ENCODE peak calls at places on chromosome 3, in ten cellular contexts. One of them, this sample, is unnamed.
A peak's percentile ranks its signal among the peaks of the same experiment; 100 is the strongest.

GRCh38 chr3:13245579-13245978 is 172.3 kb upstream of the IQSEC1 start:
- DNase-seq in HL-60: no peak
- DNase-seq in Right ventricle myocardium superior: no peak
- DNase-seq in activated CD4-positive, alpha-beta T cell treated with anti-CD3 and anti-CD28 coated beads, Interleukin-2, amount 50 U/mL, for 4 hours: no peak
- DNase-seq in HS-5: no peak
- DNase-seq in HCEC 1CT: no peak
- DNase-seq in HTR-8/SVneo: no peak
- DNase-seq in mesenteric fat pad: no peak
- DNase-seq in germinal center: no peak
- DNase-seq in HuH-7.5: peak; percentile 65
- DNase-seq in this sample: no peak

GRCh38 chr3:56633602-56634371 is 49.3 kb downstream of the TASOR start:
- DNase-seq in Right ventricle myocardium superior: peak; percentile 50
- DNase-seq in HuH-7.5: no peak
- DNase-seq in mesenteric fat pad: no peak
- DNase-seq in HCEC 1CT: no peak
- DNase-seq in HTR-8/SVneo: no peak
- DNase-seq in HL-60: no peak
- DNase-seq in germinal center: no peak
- DNase-seq in HS-5: no peak
- DNase-seq in activated CD4-positive, alpha-beta T cell treated with anti-CD3 and anti-CD28 coated beads, Interleukin-2, amount 50 U/mL, for 4 hours: no peak
- DNase-seq in this sample: no peak

GRCh38 chr3:15716178-15716577 is 81.6 kb downstream of the ANKRD28 start:
- DNase-seq in Right ventricle myocardium superior: no peak
- DNase-seq in germinal center: no peak
- DNase-seq in activated CD4-positive, alpha-beta T cell treated with anti-CD3 and anti-CD28 coated beads, Interleukin-2, amount 50 U/mL, for 4 hours: no peak
- DNase-seq in HTR-8/SVneo: no peak
- DNase-seq in HS-5: no peak
- DNase-seq in HuH-7.5: no peak
- DNase-seq in HL-60: no peak
- DNase-seq in mesenteric fat pad: no peak
- DNase-seq in HCEC 1CT: no peak
- DNase-seq in this sample: no peak

GRCh38 chr3:153305189-153305588 is 143.2 kb downstream of the RAP2B start:
- DNase-seq in HS-5: no peak
- DNase-seq in mesenteric fat pad: no peak
- DNase-seq in HL-60: no peak
- DNase-seq in HuH-7.5: no peak
- DNase-seq in HTR-8/SVneo: no peak
- DNase-seq in germinal center: no peak
- DNase-seq in activated CD4-positive, alpha-beta T cell treated with anti-CD3 and anti-CD28 coated beads, Interleukin-2, amount 50 U/mL, for 4 hours: no peak
- DNase-seq in HCEC 1CT: no peak
- DNase-seq in Right ventricle myocardium superior: no peak
- DNase-seq in this sample: no peak

GRCh38 chr3:184815046-184815930 is 3.3 kb downstream of the VPS8 start:
- DNase-seq in HTR-8/SVneo: no peak
- DNase-seq in activated CD4-positive, alpha-beta T cell treated with anti-CD3 and anti-CD28 coated beads, Interleukin-2, amount 50 U/mL, for 4 hours: no peak
- DNase-seq in Right ventricle myocardium superior: no peak
- DNase-seq in HS-5: peak; percentile 40
- DNase-seq in germinal center: no peak
- DNase-seq in HuH-7.5: no peak
- DNase-seq in HCEC 1CT: peak; percentile 88
- DNase-seq in HL-60: no peak
- DNase-seq in mesenteric fat pad: no peak
- DNase-seq in this sample: no peak

GRCh38 chr3:129593230-129593594 is 13.3 kb downstream of the PLXND1 start:
- DNase-seq in mesenteric fat pad: no peak
- DNase-seq in germinal center: no peak
- DNase-seq in HS-5: no peak
- DNase-seq in HCEC 1CT: no peak
- DNase-seq in Right ventricle myocardium superior: no peak
- DNase-seq in HTR-8/SVneo: no peak
- DNase-seq in HL-60: no peak
- DNase-seq in HuH-7.5: no peak
- DNase-seq in activated CD4-positive, alpha-beta T cell treated with anti-CD3 and anti-CD28 coated beads, Interleukin-2, amount 50 U/mL, for 4 hours: no peak
- DNase-seq in this sample: no peak

GRCh38 chr3:2096196-2096595 is 2.5 kb upstream of the CNTN4 start:
- DNase-seq in HuH-7.5: no peak
- DNase-seq in mesenteric fat pad: no peak
- DNase-seq in HTR-8/SVneo: no peak
- DNase-seq in HL-60: no peak
- DNase-seq in activated CD4-positive, alpha-beta T cell treated with anti-CD3 and anti-CD28 coated beads, Interleukin-2, amount 50 U/mL, for 4 hours: no peak
- DNase-seq in HS-5: no peak
- DNase-seq in Right ventricle myocardium superior: no peak
- DNase-seq in HCEC 1CT: no peak
- DNase-seq in germinal center: no peak
- DNase-seq in this sample: no peak

GRCh38 chr3:31817411-31817966 is 163.6 kb downstream of the OSBPL10 start:
- DNase-seq in germinal center: no peak
- DNase-seq in mesenteric fat pad: no peak
- DNase-seq in HuH-7.5: no peak
- DNase-seq in HS-5: no peak
- DNase-seq in activated CD4-positive, alpha-beta T cell treated with anti-CD3 and anti-CD28 coated beads, Interleukin-2, amount 50 U/mL, for 4 hours: no peak
- DNase-seq in HL-60: no peak
- DNase-seq in HTR-8/SVneo: no peak
- DNase-seq in Right ventricle myocardium superior: no peak
- DNase-seq in HCEC 1CT: no peak
- DNase-seq in this sample: no peak

GRCh38 chr3:143010024-143010423 is 8.7 kb downstream of the U2SURP start:
- DNase-seq in HuH-7.5: no peak
- DNase-seq in HS-5: no peak
- DNase-seq in HL-60: no peak
- DNase-seq in HCEC 1CT: peak; percentile 23
- DNase-seq in HTR-8/SVneo: no peak
- DNase-seq in germinal center: no peak
- DNase-seq in activated CD4-positive, alpha-beta T cell treated with anti-CD3 and anti-CD28 coated beads, Interleukin-2, amount 50 U/mL, for 4 hours: no peak
- DNase-seq in mesenteric fat pad: no peak
- DNase-seq in Right ventricle myocardium superior: no peak
- DNase-seq in this sample: no peak

GRCh38 chr3:170740726-170741591 is 129.0 kb downstream of the RPL22L1 start:
- DNase-seq in activated CD4-positive, alpha-beta T cell treated with anti-CD3 and anti-CD28 coated beads, Interleukin-2, amount 50 U/mL, for 4 hours: no peak
- DNase-seq in HTR-8/SVneo: peak; percentile 45
- DNase-seq in HuH-7.5: no peak
- DNase-seq in Right ventricle myocardium superior: peak; percentile 68
- DNase-seq in HS-5: peak; percentile 93
- DNase-seq in HCEC 1CT: peak; percentile 83
- DNase-seq in HL-60: no peak
- DNase-seq in mesenteric fat pad: no peak
- DNase-seq in germinal center: no peak
- DNase-seq in this sample: peak; percentile 34

GRCh38 chr3:46703013-46703520 is 1.9 kb downstream of the TMIE start:
- DNase-seq in Right ventricle myocardium superior: peak; percentile 18
- DNase-seq in HCEC 1CT: no peak
- DNase-seq in mesenteric fat pad: no peak
- DNase-seq in HL-60: no peak
- DNase-seq in HuH-7.5: no peak
- DNase-seq in germinal center: no peak
- DNase-seq in HTR-8/SVneo: no peak
- DNase-seq in activated CD4-positive, alpha-beta T cell treated with anti-CD3 and anti-CD28 coated beads, Interleukin-2, amount 50 U/mL, for 4 hours: no peak
- DNase-seq in HS-5: no peak
- DNase-seq in this sample: no peak

GRCh38 chr3:174949523-174949922 is 90.4 kb downstream of the NAALADL2 start:
- DNase-seq in HS-5: no peak
- DNase-seq in HL-60: no peak
- DNase-seq in HCEC 1CT: peak; percentile 94
- DNase-seq in activated CD4-positive, alpha-beta T cell treated with anti-CD3 and anti-CD28 coated beads, Interleukin-2, amount 50 U/mL, for 4 hours: no peak
- DNase-seq in HuH-7.5: no peak
- DNase-seq in Right ventricle myocardium superior: no peak
- DNase-seq in HTR-8/SVneo: no peak
- DNase-seq in mesenteric fat pad: no peak
- DNase-seq in germinal center: no peak
- DNase-seq in this sample: peak; percentile 38

GRCh38 chr3:23762214-23763039 is 43.3 kb upstream of the UBE2E1 start:
- DNase-seq in HCEC 1CT: no peak
- DNase-seq in HS-5: no peak
- DNase-seq in activated CD4-positive, alpha-beta T cell treated with anti-CD3 and anti-CD28 coated beads, Interleukin-2, amount 50 U/mL, for 4 hours: no peak
- DNase-seq in Right ventricle myocardium superior: no peak
- DNase-seq in HuH-7.5: no peak
- DNase-seq in HTR-8/SVneo: no peak
- DNase-seq in mesenteric fat pad: no peak
- DNase-seq in HL-60: no peak
- DNase-seq in germinal center: peak; percentile 65
- DNase-seq in this sample: no peak

GRCh38 chr3:124032351-124032880 is 40.5 kb upstream of the ROPN1 start:
- DNase-seq in HCEC 1CT: no peak
- DNase-seq in HTR-8/SVneo: peak; percentile 25
- DNase-seq in HS-5: no peak
- DNase-seq in HL-60: no peak
- DNase-seq in HuH-7.5: peak; percentile 32
- DNase-seq in germinal center: no peak
- DNase-seq in mesenteric fat pad: no peak
- DNase-seq in activated CD4-positive, alpha-beta T cell treated with anti-CD3 and anti-CD28 coated beads, Interleukin-2, amount 50 U/mL, for 4 hours: no peak
- DNase-seq in Right ventricle myocardium superior: peak; percentile 73
- DNase-seq in this sample: no peak

GRCh38 chr3:129936757-129937156 is 37.8 kb upstream of the TRH start:
- DNase-seq in HTR-8/SVneo: no peak
- DNase-seq in activated CD4-positive, alpha-beta T cell treated with anti-CD3 and anti-CD28 coated beads, Interleukin-2, amount 50 U/mL, for 4 hours: no peak
- DNase-seq in Right ventricle myocardium superior: no peak
- DNase-seq in HS-5: peak; percentile 34
- DNase-seq in HuH-7.5: no peak
- DNase-seq in HCEC 1CT: no peak
- DNase-seq in HL-60: no peak
- DNase-seq in mesenteric fat pad: no peak
- DNase-seq in germinal center: no peak
- DNase-seq in this sample: peak; percentile 44

GRCh38 chr3:8607285-8608040 is 37.1 kb downstream of the SSUH2 start:
- DNase-seq in HTR-8/SVneo: peak; percentile 68
- DNase-seq in mesenteric fat pad: no peak
- DNase-seq in HuH-7.5: peak; percentile 53
- DNase-seq in Right ventricle myocardium superior: peak; percentile 81
- DNase-seq in HL-60: no peak
- DNase-seq in germinal center: no peak
- DNase-seq in HCEC 1CT: peak; percentile 60
- DNase-seq in HS-5: no peak
- DNase-seq in activated CD4-positive, alpha-beta T cell treated with anti-CD3 and anti-CD28 coated beads, Interleukin-2, amount 50 U/mL, for 4 hours: no peak
- DNase-seq in this sample: peak; percentile 15

GRCh38 chr3:155131104-155131503 is 51.0 kb downstream of the MME start:
- DNase-seq in Right ventricle myocardium superior: no peak
- DNase-seq in HS-5: peak; percentile 9
- DNase-seq in HuH-7.5: no peak
- DNase-seq in mesenteric fat pad: no peak
- DNase-seq in HTR-8/SVneo: peak; percentile 4
- DNase-seq in germinal center: no peak
- DNase-seq in HCEC 1CT: peak; percentile 43
- DNase-seq in HL-60: no peak
- DNase-seq in activated CD4-positive, alpha-beta T cell treated with anti-CD3 and anti-CD28 coated beads, Interleukin-2, amount 50 U/mL, for 4 hours: no peak
- DNase-seq in this sample: no peak

GRCh38 chr3:171142985-171143384 is 116.5 kb upstream of the SLC2A2 start:
- DNase-seq in HuH-7.5: no peak
- DNase-seq in HCEC 1CT: no peak
- DNase-seq in activated CD4-positive, alpha-beta T cell treated with anti-CD3 and anti-CD28 coated beads, Interleukin-2, amount 50 U/mL, for 4 hours: no peak
- DNase-seq in Right ventricle myocardium superior: no peak
- DNase-seq in HL-60: no peak
- DNase-seq in HS-5: no peak
- DNase-seq in HTR-8/SVneo: no peak
- DNase-seq in mesenteric fat pad: no peak
- DNase-seq in germinal center: no peak
- DNase-seq in this sample: no peak

GRCh38 chr3:141093971-141094401 is 42.8 kb downstream of the SPSB4 start:
- DNase-seq in Right ventricle myocardium superior: peak; percentile 87
- DNase-seq in HCEC 1CT: no peak
- DNase-seq in mesenteric fat pad: no peak
- DNase-seq in activated CD4-positive, alpha-beta T cell treated with anti-CD3 and anti-CD28 coated beads, Interleukin-2, amount 50 U/mL, for 4 hours: no peak
- DNase-seq in HS-5: no peak
- DNase-seq in HL-60: no peak
- DNase-seq in HuH-7.5: no peak
- DNase-seq in germinal center: no peak
- DNase-seq in HTR-8/SVneo: no peak
- DNase-seq in this sample: no peak

GRCh38 chr3:3799173-3800075 is at the start of gene LRRN1:
- DNase-seq in HTR-8/SVneo: no peak
- DNase-seq in HL-60: no peak
- DNase-seq in HuH-7.5: peak; percentile 91
- DNase-seq in Right ventricle myocardium superior: peak; percentile 63
- DNase-seq in HS-5: no peak
- DNase-seq in HCEC 1CT: no peak
- DNase-seq in activated CD4-positive, alpha-beta T cell treated with anti-CD3 and anti-CD28 coated beads, Interleukin-2, amount 50 U/mL, for 4 hours: no peak
- DNase-seq in mesenteric fat pad: no peak
- DNase-seq in germinal center: peak; percentile 66
- DNase-seq in this sample: no peak

This sample was measured in NCI-H460.